ENCODE peak calls at places on chromosomes 2 and 18, in five cellular contexts. X, V, W, K and U are unnamed samples.

GRCh38 chr2:10242998-10243925 is 59.4 kb upstream of the HPCAL1 start:
- DNase-seq in W (peak; percentile 48), V (no peak), K (no peak), X (no peak), U (no peak)

GRCh38 chr18:35588122-35588521 is 6.6 kb downstream of the GALNT1 start:
- DNase-seq in V (no peak), W (no peak), K (no peak), X (no peak), U (no peak)

GRCh38 chr2:128519517-128520215 is 201.0 kb upstream of the HS6ST1 start:
- DNase-seq in X (no peak), K (no peak), V (no peak), W (no peak), U (no peak)

GRCh38 chr2:31329081-31329605 is 85.4 kb downstream of the XDH start:
- DNase-seq in X (no peak), K (no peak), V (no peak), W (no peak), U (no peak)

GRCh38 chr2:39913648-39914456 is 134.8 kb upstream of the THUMPD2 start:
- DNase-seq in V (no peak), K (no peak), W (no peak), X (peak; percentile 80), U (no peak)

GRCh38 chr2:152376968-152377367 is 42.0 kb downstream of the FMNL2 start:
- DNase-seq in X (peak; percentile 31), W (no peak), K (no peak), V (no peak), U (no peak)

GRCh38 chr2:205563646-205564045 is 118.7 kb upstream of the NRP2 start:
- DNase-seq in K (no peak), V (peak; percentile 43), W (no peak), X (peak; percentile 26), U (peak; percentile 50)

GRCh38 chr2:172293952-172294351 is 133.4 kb upstream of the ITGA6 start:
- DNase-seq in W (no peak), K (no peak), X (no peak), V (peak; percentile 76), U (peak; percentile 86)

GRCh38 chr2:240524963-240525718 is 32.6 kb downstream of the ANKMY1 start:
- DNase-seq in W (no peak), K (no peak), V (no peak), X (no peak), U (no peak)
- H3K9me3 ChIP-seq in W (no peaks in the 10 kb centered on the region), K (no peaks in the 10 kb centered on the region), V (no peaks in the 10 kb centered on the region), X (peaks cover 66% of the 10 kb centered on the region), U (no peaks in the 10 kb centered on the region)

GRCh38 chr2:42195559-42195958 is 26.4 kb downstream of the EML4 start:
- DNase-seq in K (no peak), V (no peak), W (no peak), X (peak; percentile 41), U (no peak)

GRCh38 chr2:42194428-42194827 is 25.3 kb downstream of the EML4 start:
- DNase-seq in W (no peak), V (no peak), K (no peak), X (no peak), U (no peak)

GRCh38 chr2:42197792-42198191 is 28.6 kb downstream of the EML4 start:
- DNase-seq in V (no peak), X (no peak), K (no peak), W (no peak), U (no peak)

GRCh38 chr2:42196403-42197267 is 27.5 kb downstream of the EML4 start:
- DNase-seq in W (no peak), V (peak; percentile 76), X (peak; percentile 34), K (no peak), U (peak; percentile 76)

DNA sequence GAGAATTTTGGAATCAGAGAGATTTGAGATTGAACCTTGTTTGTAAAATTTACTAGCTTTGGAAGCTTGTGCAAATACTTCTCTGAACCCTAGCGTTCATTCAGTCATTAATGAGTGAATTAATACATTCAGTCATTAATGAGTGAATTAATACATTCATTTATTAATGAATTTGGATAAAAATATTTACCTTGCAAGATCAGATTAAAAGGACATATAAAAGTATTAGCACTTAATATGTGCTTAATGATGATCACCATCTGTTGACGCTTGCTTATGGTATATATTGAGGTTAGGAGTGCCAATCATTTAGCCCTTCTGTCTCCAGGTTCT is 26.9 kb downstream of the EML4 start:
- DNase-seq in V (no peak), W (no peak), K (no peak), X (no peak), U (no peak)
- H3K4me1 ChIP-seq in V (peaks cover 67% of the 10 kb centered on the region), W (peaks cover 14% of the 10 kb centered on the region), K (peaks cover 27% of the 10 kb centered on the region), X (no peaks in the 10 kb centered on the region), U (no peaks in the 10 kb centered on the region)

DNA sequence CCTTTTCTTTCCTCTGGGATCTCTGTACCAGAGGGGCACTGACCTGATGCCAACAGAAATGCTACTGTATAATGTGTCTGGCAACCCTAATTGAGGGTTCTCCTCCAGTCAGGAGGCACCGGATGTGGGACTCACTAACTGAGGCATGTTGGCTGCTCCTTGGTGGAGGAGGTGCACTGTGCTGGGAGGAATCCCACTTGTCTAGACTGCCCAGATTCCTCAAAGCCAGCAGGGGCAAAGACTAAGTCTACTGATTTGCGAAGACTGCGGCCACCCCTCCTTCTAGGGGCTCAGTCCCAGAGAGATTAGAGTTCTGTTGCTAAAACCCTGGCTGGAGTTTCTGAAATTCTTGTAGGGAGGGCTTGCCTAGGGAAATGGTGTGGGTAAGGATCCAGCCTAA is 1192.1 kb downstream of the DPP10 start:
- DNase-seq in V (no peak), X (peak; percentile 70), W (no peak), K (no peak), U (no peak)
- H3K9me3 ChIP-seq in V (no peaks in the 10 kb centered on the region), X (peaks cover 2% of the 10 kb centered on the region), W (peaks cover 2% of the 10 kb centered on the region), K (no peaks in the 10 kb centered on the region), U (no peaks in the 10 kb centered on the region)

GRCh38 chr18:5288517-5288935 is 7.0 kb downstream of the ZBTB14 start:
- DNase-seq in V (no peak), K (no peak), X (no peak), W (no peak), U (no peak)
- H3K4me1 ChIP-seq in V (peaks cover 6% of the 10 kb centered on the region), K (peaks cover 3% of the 10 kb centered on the region), X (no peaks in the 10 kb centered on the region), W (no peaks in the 10 kb centered on the region), U (no peaks in the 10 kb centered on the region)

GRCh38 chr18:71727909-71728308 is 816.2 kb downstream of the CBLN2 start:
- DNase-seq in K (no peak), V (no peak), W (no peak), X (no peak), U (no peak)
- H3K9me3 ChIP-seq in K (no peaks in the 10 kb centered on the region), V (no peaks in the 10 kb centered on the region), W (no peaks in the 10 kb centered on the region), X (no peaks in the 10 kb centered on the region), U (no peaks in the 10 kb centered on the region)

GRCh38 chr2:163207706-163208370 is 369.3 kb upstream of the KCNH7 start:
- DNase-seq in X (no peak), V (no peak), W (no peak), K (no peak), U (no peak)
- H3K4me1 ChIP-seq in X (no peaks in the 10 kb centered on the region), V (no peaks in the 10 kb centered on the region), W (no peaks in the 10 kb centered on the region), K (no peaks in the 10 kb centered on the region), U (no peaks in the 10 kb centered on the region)